ENCODE peak calls at places on chromosomes 6 and 20, in five cellular contexts. N is NCI-H1417 treated with DMSO at 0.1 percent for 48 hours, O is AG04450, X is fibroblast of pulmonary artery, Z is NCI-H510A treated with DMSO at 0.1 percent for 48 hours. I is an unnamed sample.

GRCh38 chr20:54103067-54103761 is 32.8 kb upstream of the BCAS1 start:
- DNase-seq in N (no peak), O (no peak), X (peak), Z (peak), I (peak)

GRCh38 chr20:45867129-45867810 is 9.9 kb downstream of the ZSWIM3 start:
- DNase-seq in N (no peak), O (no peak), X (no peak), Z (no peak), I (no peak)

GRCh38 chr6:42260424-42260888 is 42.8 kb upstream of the MRPS10 start:
- DNase-seq in N (no peak), O (no peak), X (no peak), Z (no peak), I (no peak)

GRCh38 chr6:169786349-169786748 is 34.9 kb downstream of the ERMARD start:
- DNase-seq in N (no peak), O (no peak), X (no peak), Z (no peak), I (no peak)

GRCh38 chr20:21453676-21454075 is 56.4 kb upstream of the NKX2-4 start:
- DNase-seq in N (no peak), O (no peak), X (no peak), Z (no peak), I (no peak)

GRCh38 chr6:167329014-167329413 is 4.1 kb downstream of the TTLL2 start:
- DNase-seq in N (no peak), O (no peak), X (no peak), Z (no peak), I (no peak)

GRCh38 chr6:11427827-11428245 is 109.7 kb upstream of the TMEM170B start:
- DNase-seq in N (no peak), O (no peak), X (peak), Z (no peak), I (no peak)

GRCh38 chr6:63674635-63675034 is 39.0 kb downstream of the PHF3 start:
- DNase-seq in N (no peak), O (no peak), X (no peak), Z (no peak), I (no peak)

GRCh38 chr20:62936996-62937352 is 973 bp upstream of the GID8 start:
- DNase-seq in N (no peak), O (peak), X (peak), Z (no peak), I (no peak)

GRCh38 chr6:114419175-114419574 is 76.4 kb upstream of the HS3ST5 start:
- DNase-seq in N (no peak), O (no peak), X (no peak), Z (no peak), I (no peak)

GRCh38 chr6:452301-453067 is 60.9 kb downstream of the IRF4 start:
- DNase-seq in N (no peak), O (no peak), X (no peak), Z (no peak), I (no peak)

GRCh38 chr6:151060096-151060741 is 179.5 kb upstream of the AKAP12 start:
- DNase-seq in N (no peak), O (peak), X (peak), Z (no peak), I (no peak)

GRCh38 chr6:2714359-2714895 is 36.3 kb downstream of the MYLK4 start:
- DNase-seq in N (no peak), O (peak), X (peak), Z (no peak), I (no peak)

GRCh38 chr20:59153355-59153681 is 10.3 kb upstream of the ZNF831 start:
- DNase-seq in N (no peak), O (no peak), X (no peak), Z (no peak), I (no peak)

GRCh38 chr20:21190866-21191265 is 65.0 kb downstream of the KIZ start:
- DNase-seq in N (no peak), O (no peak), X (no peak), Z (no peak), I (no peak)

GRCh38 chr20:62754122-62754990 is 41.9 kb upstream of the MRGBP start:
- DNase-seq in N (no peak), O (no peak), X (no peak), Z (no peak), I (no peak)

GRCh38 chr6:26196846-26197683 is 109.8 kb downstream of the HFE start:
- DNase-seq in N (no peak), O (peak), X (peak), Z (peak), I (peak)

GRCh38 chr20:37345339-37346231 is at the start of gene SRC:
- DNase-seq in N (no peak), O (peak), X (peak), Z (peak), I (peak)

GRCh38 chr6:138285800-138286199 is 67.5 kb upstream of the PBOV1 start:
- DNase-seq in N (no peak), O (no peak), X (no peak), Z (no peak), I (no peak)

GRCh38 chr6:28078836-28079235 is 1.5 kb upstream of the ZNF165 start:
- DNase-seq in N (no peak), O (no peak), X (no peak), Z (no peak), I (no peak)

GRCh38 chr6:37276916-37277509 is 19.1 kb upstream of the TMEM217 start:
- DNase-seq in N (no peak), O (no peak), X (no peak), Z (no peak), I (no peak)

GRCh38 chr20:7817286-7817685 is 123.0 kb downstream of the HAO1 start:
- DNase-seq in N (no peak), O (no peak), X (no peak), Z (no peak), I (no peak)

GRCh38 chr6:108667984-108668383 is 107.3 kb downstream of the FOXO3 start:
- DNase-seq in N (no peak), O (no peak), X (peak), Z (no peak), I (no peak)

GRCh38 chr6:1612386-1612893 is 2.7 kb downstream of the FOXC1 start:
- DNase-seq in N (no peak), O (no peak), X (no peak), Z (no peak), I (no peak)

GRCh38 chr20:23050847-23051627 is 1.6 kb upstream of the THBD start:
- DNase-seq in N (no peak), O (peak), X (peak), Z (peak), I (peak)

GRCh38 chr6:10419749-10420545 is 5.1 kb upstream of the TFAP2A start:
- DNase-seq in N (no peak), O (no peak), X (no peak), Z (no peak), I (no peak)

GRCh38 chr6:45541934-45542333 is 164.2 kb upstream of the SUPT3H start:
- DNase-seq in N (no peak), O (no peak), X (no peak), Z (no peak), I (no peak)

GRCh38 chr20:11687546-11688292 is 230.0 kb upstream of the BTBD3 start:
- DNase-seq in N (peak), O (no peak), X (no peak), Z (no peak), I (no peak)

GRCh38 chr20:53676519-53676822 is 82.8 kb upstream of the ZNF217 start:
- DNase-seq in N (no peak), O (no peak), X (no peak), Z (no peak), I (no peak)

GRCh38 chr20:34410331-34410730 is 47.3 kb downstream of the ITCH start:
- DNase-seq in N (no peak), O (no peak), X (no peak), Z (no peak), I (no peak)

GRCh38 chr6:33252758-33253157 is 18.9 kb downstream of the VPS52 start:
- DNase-seq in N (no peak), O (no peak), X (no peak), Z (no peak), I (no peak)

GRCh38 chr20:3235661-3236324 is 3.2 kb downstream of the SLC4A11 start:
- DNase-seq in N (no peak), O (no peak), X (peak), Z (no peak), I (no peak)

GRCh38 chr20:37279820-37280219 is 9.6 kb upstream of the MANBAL start:
- DNase-seq in N (no peak), O (no peak), X (no peak), Z (no peak), I (no peak)

GRCh38 chr20:24469116-24470030 is at the start of gene SYNDIG1:
- DNase-seq in N (no peak), O (no peak), X (no peak), Z (no peak), I (no peak)

GRCh38 chr6:159324599-159324998 is 155.4 kb downstream of the FNDC1 start:
- DNase-seq in N (no peak), O (no peak), X (no peak), Z (no peak), I (no peak)